ENCODE peak calls at places on chromosome 19, in six cellular contexts. One of them, this sample, is unnamed.

GRCh38 chr19:42421591-42422031 is 5.6 kb downstream of the LIPE start:
- DNase-seq in neural crest cell: no peak
- DNase-seq in glutamatergic neuron: no peak
- DNase-seq in ovary: no peak
- DNase-seq in germinal center: no peak
- DNase-seq in GM20000: no peak
- DNase-seq in this sample: peak

GRCh38 chr19:14146789-14147216 is 10.4 kb upstream of the ASF1B start:
- DNase-seq in neural crest cell: no peak
- DNase-seq in glutamatergic neuron: no peak
- DNase-seq in ovary: no peak
- DNase-seq in germinal center: no peak
- DNase-seq in GM20000: no peak
- DNase-seq in this sample: no peak

GRCh38 chr19:55720801-55721200 is 17.4 kb downstream of the NLRP9 start:
- DNase-seq in neural crest cell: no peak
- DNase-seq in glutamatergic neuron: no peak
- DNase-seq in ovary: no peak
- DNase-seq in germinal center: no peak
- DNase-seq in GM20000: no peak
- DNase-seq in this sample: no peak

GRCh38 chr19:38323276-38323675 is 3.6 kb downstream of the KCNK6 start:
- DNase-seq in neural crest cell: no peak
- DNase-seq in glutamatergic neuron: no peak
- DNase-seq in ovary: no peak
- DNase-seq in germinal center: no peak
- DNase-seq in GM20000: no peak
- DNase-seq in this sample: no peak

GRCh38 chr19:53982611-53983010 is 8.8 kb upstream of the CACNG6 start:
- DNase-seq in neural crest cell: no peak
- DNase-seq in glutamatergic neuron: no peak
- DNase-seq in ovary: no peak
- DNase-seq in germinal center: no peak
- DNase-seq in GM20000: no peak
- DNase-seq in this sample: peak

GRCh38 chr19:38674388-38675133 is 27.1 kb downstream of the ACTN4 start:
- DNase-seq in neural crest cell: no peak
- DNase-seq in glutamatergic neuron: no peak
- DNase-seq in ovary: no peak
- DNase-seq in germinal center: no peak
- DNase-seq in GM20000: no peak
- DNase-seq in this sample: no peak

GRCh38 chr19:19599190-19599535 is 19.3 kb downstream of the PBX4 start:
- DNase-seq in neural crest cell: no peak
- DNase-seq in glutamatergic neuron: no peak
- DNase-seq in ovary: no peak
- DNase-seq in germinal center: no peak
- DNase-seq in GM20000: no peak
- DNase-seq in this sample: no peak

GRCh38 chr19:44643605-44644390 is at the start of gene PVR:
- DNase-seq in neural crest cell: peak
- DNase-seq in glutamatergic neuron: peak
- DNase-seq in ovary: peak
- DNase-seq in germinal center: no peak
- DNase-seq in GM20000: peak
- DNase-seq in this sample: peak

GRCh38 chr19:12872941-12873890 is 8.0 kb downstream of the DNASE2 start:
- DNase-seq in neural crest cell: no peak
- DNase-seq in glutamatergic neuron: peak
- DNase-seq in ovary: peak
- DNase-seq in germinal center: peak
- DNase-seq in GM20000: peak
- DNase-seq in this sample: no peak

GRCh38 chr19:16205205-16206045 is 7.7 kb downstream of the AP1M1 start:
- DNase-seq in neural crest cell: no peak
- DNase-seq in glutamatergic neuron: no peak
- DNase-seq in ovary: peak
- DNase-seq in germinal center: no peak
- DNase-seq in GM20000: no peak
- DNase-seq in this sample: peak

GRCh38 chr19:10784257-10784656 is 51.8 kb downstream of the TMED1 start:
- DNase-seq in neural crest cell: no peak
- DNase-seq in glutamatergic neuron: no peak
- DNase-seq in ovary: no peak
- DNase-seq in germinal center: no peak
- DNase-seq in GM20000: no peak
- DNase-seq in this sample: no peak

GRCh38 chr19:57363734-57364181 is 407 bp downstream of the TRAPPC2B start:
- DNase-seq in neural crest cell: no peak
- DNase-seq in glutamatergic neuron: no peak
- DNase-seq in ovary: no peak
- DNase-seq in germinal center: no peak
- DNase-seq in GM20000: peak
- DNase-seq in this sample: no peak

GRCh38 chr19:14218615-14219330 is 12.8 kb upstream of the ADGRL1 start:
- DNase-seq in neural crest cell: no peak
- DNase-seq in glutamatergic neuron: no peak
- DNase-seq in ovary: no peak
- DNase-seq in germinal center: no peak
- DNase-seq in GM20000: no peak
- DNase-seq in this sample: no peak

GRCh38 chr19:32469796-32470195 is 64.2 kb downstream of the DPY19L3 start:
- DNase-seq in neural crest cell: no peak
- DNase-seq in glutamatergic neuron: peak
- DNase-seq in ovary: no peak
- DNase-seq in germinal center: no peak
- DNase-seq in GM20000: no peak
- DNase-seq in this sample: no peak

GRCh38 chr19:58045411-58046050 is 11.7 kb downstream of the ZSCAN1 start:
- DNase-seq in neural crest cell: no peak
- DNase-seq in glutamatergic neuron: no peak
- DNase-seq in ovary: no peak
- DNase-seq in germinal center: no peak
- DNase-seq in GM20000: no peak
- DNase-seq in this sample: no peak

GRCh38 chr19:10510301-10510802 is 6.9 kb downstream of the S1PR5 start:
- DNase-seq in neural crest cell: peak
- DNase-seq in glutamatergic neuron: peak
- DNase-seq in ovary: peak
- DNase-seq in germinal center: peak
- DNase-seq in GM20000: peak
- DNase-seq in this sample: peak

GRCh38 chr19:10461047-10461949 is 41.0 kb downstream of the PDE4A start:
- DNase-seq in neural crest cell: peak
- DNase-seq in glutamatergic neuron: peak
- DNase-seq in ovary: peak
- DNase-seq in germinal center: peak
- DNase-seq in GM20000: peak
- DNase-seq in this sample: peak

GRCh38 chr19:44608391-44608821 is 5.0 kb upstream of the IGSF23 start:
- DNase-seq in neural crest cell: no peak
- DNase-seq in glutamatergic neuron: no peak
- DNase-seq in ovary: no peak
- DNase-seq in germinal center: no peak
- DNase-seq in GM20000: no peak
- DNase-seq in this sample: no peak

GRCh38 chr19:4596033-4596904 is 36.8 kb upstream of the SEMA6B start:
- DNase-seq in neural crest cell: no peak
- DNase-seq in glutamatergic neuron: peak
- DNase-seq in ovary: no peak
- DNase-seq in germinal center: no peak
- DNase-seq in GM20000: no peak
- DNase-seq in this sample: no peak

GRCh38 chr19:42306646-42307045 is 4.2 kb upstream of the PAFAH1B3 start:
- DNase-seq in neural crest cell: no peak
- DNase-seq in glutamatergic neuron: no peak
- DNase-seq in ovary: no peak
- DNase-seq in germinal center: no peak
- DNase-seq in GM20000: no peak
- DNase-seq in this sample: no peak

GRCh38 chr19:6521718-6522646 is 8.8 kb upstream of the TNFSF9 start:
- DNase-seq in neural crest cell: no peak
- DNase-seq in glutamatergic neuron: no peak
- DNase-seq in ovary: no peak
- DNase-seq in germinal center: peak
- DNase-seq in GM20000: peak
- DNase-seq in this sample: no peak

GRCh38 chr19:16232568-16232967 is 34.9 kb downstream of the AP1M1 start:
- DNase-seq in neural crest cell: no peak
- DNase-seq in glutamatergic neuron: no peak
- DNase-seq in ovary: no peak
- DNase-seq in germinal center: no peak
- DNase-seq in GM20000: no peak
- DNase-seq in this sample: no peak

GRCh38 chr19:48501446-48501960 is 10.1 kb downstream of the LMTK3 start:
- DNase-seq in neural crest cell: no peak
- DNase-seq in glutamatergic neuron: no peak
- DNase-seq in ovary: no peak
- DNase-seq in germinal center: peak
- DNase-seq in GM20000: peak
- DNase-seq in this sample: peak

GRCh38 chr19:1063909-1064660 is 2.9 kb upstream of the ARHGAP45 start:
- DNase-seq in neural crest cell: no peak
- DNase-seq in glutamatergic neuron: no peak
- DNase-seq in ovary: no peak
- DNase-seq in germinal center: no peak
- DNase-seq in GM20000: no peak
- DNase-seq in this sample: no peak

GRCh38 chr19:7772752-7773291 is 9.8 kb downstream of the CLEC4M start:
- DNase-seq in neural crest cell: no peak
- DNase-seq in glutamatergic neuron: no peak
- DNase-seq in ovary: no peak
- DNase-seq in germinal center: no peak
- DNase-seq in GM20000: peak
- DNase-seq in this sample: no peak

GRCh38 chr19:39084732-39085080 is 538 bp downstream of the ACP7 start:
- DNase-seq in neural crest cell: no peak
- DNase-seq in glutamatergic neuron: no peak
- DNase-seq in ovary: no peak
- DNase-seq in germinal center: no peak
- DNase-seq in GM20000: no peak
- DNase-seq in this sample: no peak